ENCODE peak calls at places on chromosomes 1 and 21, in four cellular contexts. D is tibial artery, F is hepatocyte, K is HCT116. B is an unnamed sample. For H3K9me3, the result is how much of the 10 kb centered on the place peaks cover.

GRCh38 chr1:33397994-33398393 is 32.9 kb downstream of the PHC2 start:
- DNase-seq in D (no peak), F (no peak), K (no peak), B (no peak)

GRCh38 chr1:231971397-231972233 is 345.0 kb downstream of the DISC1 start:
- DNase-seq in D (no peak), F (no peak), K (no peak), B (no peak)

GRCh38 chr1:86703696-86704455 is 500 bp upstream of the SH3GLB1 start:
- DNase-seq in D (no peak), F (no peak), K (no peak), B (peak)

GRCh38 chr1:39204441-39205081 is at the start of gene MACF1:
- DNase-seq in D (peak), F (peak), K (no peak), B (peak)

GRCh38 chr1:185368313-185368712 is 51.3 kb upstream of the IVNS1ABP start:
- DNase-seq in D (no peak), F (no peak), K (no peak), B (no peak)

GRCh38 chr1:84077476-84078107 is 66.5 kb upstream of the PRKACB start:
- DNase-seq in D (peak), F (peak), K (peak), B (peak)

GRCh38 chr1:208135354-208135753 is 108.8 kb downstream of the PLXNA2 start:
- DNase-seq in D (peak), F (no peak), K (no peak), B (no peak)

GRCh38 chr21:39016740-39017315 is 166.4 kb downstream of the PSMG1 start:
- DNase-seq in D (peak), F (no peak), K (no peak), B (no peak)

GRCh38 chr1:57036896-57037295 is 71.1 kb upstream of the C8B start:
- DNase-seq in D (no peak), F (no peak), K (no peak), B (no peak)

GRCh38 chr1:93346472-93346991 is 825 bp downstream of the DR1 start:
- DNase-seq in D (peak), F (peak), K (no peak), B (no peak)

GRCh38 chr1:213327318-213327667 is 276.3 kb downstream of the RPS6KC1 start:
- DNase-seq in D (peak), F (peak), K (no peak), B (peak)

GRCh38 chr1:233614173-233614742 is 352 bp downstream of the KCNK1 start:
- DNase-seq in D (no peak), F (peak), K (peak), B (no peak)

GRCh38 chr1:107058245-107059032 is 2.0 kb downstream of the PRMT6 start:
- DNase-seq in D (no peak), F (no peak), K (no peak), B (no peak)

GRCh38 chr1:36089393-36090121 is 865 bp downstream of the ADPRS start:
- DNase-seq in D (no peak), F (peak), K (no peak), B (no peak)

GRCh38 chr1:174671826-174672225 is 224.1 kb downstream of the GPR52 start:
- DNase-seq in D (no peak), F (no peak), K (no peak), B (no peak)

GRCh38 chr1:45009956-45010854 is 919 bp downstream of the HECTD3 start:
- DNase-seq in D (no peak), F (peak), K (no peak), B (no peak)

GRCh38 chr1:227766653-227767277 is 31.5 kb downstream of the SNAP47 start:
- DNase-seq in D (no peak), F (no peak), K (no peak), B (no peak)

GRCh38 chr21:29318354-29318753 is 19.6 kb downstream of the BACH1 start:
- DNase-seq in D (no peak), F (no peak), K (no peak), B (no peak)

GRCh38 chr1:143735764-143736461 is 235.9 kb downstream of the FAM72C start:
- DNase-seq in D (no peak), F (no peak), K (no peak), B (no peak)

GRCh38 chr1:14682941-14683340 is 84.5 kb downstream of the KAZN start:
- DNase-seq in D (no peak), F (peak), K (no peak), B (no peak)

GRCh38 chr1:220922951-220923350 is 43.7 kb downstream of the HLX start:
- DNase-seq in D (no peak), F (no peak), K (no peak), B (no peak)

GRCh38 chr1:16440150-16440479 is 409 bp upstream of the NECAP2 start:
- DNase-seq in D (no peak), F (no peak), K (no peak), B (no peak)

GRCh38 chr21:24424786-24425185 is 1182.5 kb downstream of the MRPL39 start:
- DNase-seq in D (no peak), F (no peak), K (no peak), B (no peak)

GRCh38 chr1:50424940-50425375 is 1.7 kb upstream of the DMRTA2 start:
- DNase-seq in D (no peak), F (no peak), K (no peak), B (no peak)

GRCh38 chr1:182087951-182088350 is 26.4 kb upstream of the ZNF648 start:
- DNase-seq in D (no peak), F (no peak), K (no peak), B (no peak)

GRCh38 chr1:30315185-30315960 is 408.0 kb downstream of the MATN1 start:
- DNase-seq in D (no peak), F (no peak), K (peak), B (no peak)

GRCh38 chr1:159800177-159800935 is 1.8 kb upstream of the FCRL6 start:
- DNase-seq in D (no peak), F (no peak), K (no peak), B (no peak)

GRCh38 chr1:112371770-112372169 is 24.2 kb upstream of the CTTNBP2NL start:
- DNase-seq in D (no peak), F (no peak), K (no peak), B (no peak)

GRCh38 chr1:228697209-228698016 is 37.9 kb upstream of the RHOU start:
- DNase-seq in D (peak), F (peak), K (no peak), B (peak)

GRCh38 chr21:18245493-18245967 is 897 bp downstream of the CHODL start:
- DNase-seq in D (peak), F (peak), K (no peak), B (no peak)

GRCh38 chr21:24840287-24840686 is 767.0 kb downstream of the MRPL39 start:
- DNase-seq in D (no peak), F (no peak), K (no peak), B (no peak)

GRCh38 chr1:4486408-4487120 is 167.8 kb upstream of the AJAP1 start:
- DNase-seq in D (no peak), F (no peak), K (no peak), B (no peak)
- H3K9me3 ChIP-seq in D (under half), F (under half), K (under half), B (under half)

GRCh38 chr1:3148171-3148570 is 79.2 kb downstream of the PRDM16 start:
- DNase-seq in D (no peak), F (no peak), K (no peak), B (no peak)
- H3K4me3 ChIP-seq in D (no peak), F (no peak), K (no peak), B (no peak)

DNA sequence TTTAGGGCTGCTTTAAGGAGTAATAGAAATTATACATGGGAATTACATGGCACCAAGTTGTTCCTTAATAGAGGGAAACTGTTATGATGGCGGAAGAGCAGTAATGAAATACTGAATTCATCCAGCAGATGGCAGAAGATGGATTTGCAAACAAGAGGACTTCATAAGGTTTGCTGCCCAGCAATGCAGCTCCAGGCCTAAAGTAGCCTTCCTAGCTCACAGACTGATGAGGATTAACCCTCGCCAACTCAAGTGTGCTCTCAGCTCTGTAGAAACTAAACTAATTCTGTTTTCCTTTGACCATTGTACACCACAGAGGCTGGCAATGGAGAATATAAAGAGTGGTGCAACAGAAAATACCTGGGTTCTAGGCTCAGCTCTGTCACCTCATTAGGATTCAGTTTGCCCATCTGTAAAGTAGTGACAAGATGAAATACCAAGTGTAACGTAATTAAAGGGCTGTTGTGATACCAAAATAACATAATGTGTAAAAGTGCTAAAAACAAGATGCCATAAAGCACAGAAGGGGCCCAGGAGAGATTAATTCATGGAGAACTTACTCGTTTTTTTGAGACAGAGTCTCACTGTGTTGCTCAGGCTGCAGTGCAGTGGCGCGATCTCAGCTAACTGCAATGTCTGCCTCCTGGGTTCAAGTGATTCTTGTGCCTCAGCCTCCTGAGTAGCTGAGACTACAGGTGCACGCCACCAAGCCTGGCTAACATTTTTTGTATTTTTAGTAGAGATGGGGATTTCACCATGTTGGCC is 102.4 kb upstream of the SERBP1 start:
- DNase-seq in D (peak), F (peak), K (peak), B (no peak)
- H3K9me3 ChIP-seq in D (under half), F (under half), K (under half), B (under half)

DNA sequence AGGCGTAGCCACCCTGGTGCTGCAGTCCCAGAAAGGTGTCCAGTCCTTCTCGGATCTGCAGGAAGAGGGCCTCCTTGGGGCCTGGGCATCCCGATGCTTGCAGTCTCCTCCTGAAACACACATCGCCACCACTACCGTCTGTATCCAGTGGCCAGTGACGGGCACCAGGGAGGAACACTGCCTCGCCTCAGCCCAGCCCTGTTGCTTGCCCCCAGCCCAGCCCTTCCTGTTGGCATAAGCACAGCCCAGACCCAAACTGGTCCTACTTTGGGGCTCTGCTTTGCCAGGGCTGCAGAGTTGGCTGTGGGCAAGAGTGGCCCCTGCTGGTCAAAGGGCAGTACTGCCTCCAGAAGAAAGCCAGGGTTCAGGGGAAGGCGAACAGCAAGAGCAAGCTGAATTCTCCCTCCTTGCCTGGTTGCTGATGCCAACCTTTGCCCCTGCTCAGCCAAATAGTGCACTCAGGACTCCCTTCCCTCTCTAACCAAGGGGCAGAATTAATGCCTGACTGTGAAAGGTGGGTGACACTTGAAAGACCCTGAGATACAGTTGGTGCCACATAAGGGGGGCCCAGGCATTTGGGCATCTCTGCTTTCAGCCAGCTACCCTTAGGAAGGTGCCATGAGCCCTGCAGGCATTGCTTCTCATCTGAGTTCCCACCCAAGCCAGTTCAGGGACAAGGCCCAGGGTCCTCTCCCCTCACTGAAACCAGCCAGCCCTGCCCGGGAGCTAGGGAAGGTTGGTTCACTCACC is 11.1 kb upstream of the ARHGEF2 start:
- DNase-seq in D (peak), F (peak), K (no peak), B (peak)
- H3K4me3 ChIP-seq in D (peak), F (no peak), K (no peak), B (peak)

DNA sequence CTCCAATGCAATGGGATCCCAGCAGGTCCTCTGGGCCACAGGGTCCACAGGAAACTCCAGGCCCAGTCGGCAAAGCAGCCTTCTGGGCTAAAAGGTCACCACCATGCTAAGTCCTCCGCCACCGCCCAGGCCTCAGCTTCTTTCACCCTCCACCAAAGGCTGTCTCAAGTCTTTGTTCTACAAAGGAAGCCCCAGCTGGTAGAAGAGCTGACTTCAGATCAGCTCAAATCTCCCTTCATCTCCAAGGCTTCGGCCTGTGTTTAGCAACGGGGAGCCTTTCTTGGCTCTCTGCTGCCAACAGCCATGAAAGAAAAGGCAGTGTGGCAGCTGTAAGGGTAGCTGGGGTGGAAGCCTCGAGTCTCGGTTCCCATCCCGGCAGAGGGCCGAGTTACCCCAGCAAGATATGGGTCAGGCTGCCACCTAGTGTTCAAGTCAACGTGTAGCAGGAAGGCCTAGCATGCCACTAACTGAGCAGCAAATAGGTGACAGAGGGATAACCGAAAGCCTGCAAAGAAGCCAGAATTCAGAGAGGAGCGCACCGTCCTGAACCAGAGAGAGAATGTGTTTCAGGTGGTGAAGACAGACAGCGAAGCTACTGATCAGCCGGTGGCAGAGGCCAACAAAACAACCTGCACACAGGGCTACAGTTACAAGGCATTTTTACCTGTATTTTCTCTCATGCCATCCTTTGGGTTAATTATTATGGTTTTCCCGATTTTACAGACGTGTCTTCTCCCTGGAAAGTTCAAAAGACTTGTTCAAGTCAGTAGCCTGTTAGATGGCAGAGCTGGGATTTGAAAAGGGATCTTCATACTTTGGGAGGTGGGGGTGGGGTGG is 26.8 kb upstream of the CRNN start:
- DNase-seq in D (peak), F (no peak), K (peak), B (no peak)
- H3K9me3 ChIP-seq in D (under half), F (under half), K (under half), B (under half)

DNA sequence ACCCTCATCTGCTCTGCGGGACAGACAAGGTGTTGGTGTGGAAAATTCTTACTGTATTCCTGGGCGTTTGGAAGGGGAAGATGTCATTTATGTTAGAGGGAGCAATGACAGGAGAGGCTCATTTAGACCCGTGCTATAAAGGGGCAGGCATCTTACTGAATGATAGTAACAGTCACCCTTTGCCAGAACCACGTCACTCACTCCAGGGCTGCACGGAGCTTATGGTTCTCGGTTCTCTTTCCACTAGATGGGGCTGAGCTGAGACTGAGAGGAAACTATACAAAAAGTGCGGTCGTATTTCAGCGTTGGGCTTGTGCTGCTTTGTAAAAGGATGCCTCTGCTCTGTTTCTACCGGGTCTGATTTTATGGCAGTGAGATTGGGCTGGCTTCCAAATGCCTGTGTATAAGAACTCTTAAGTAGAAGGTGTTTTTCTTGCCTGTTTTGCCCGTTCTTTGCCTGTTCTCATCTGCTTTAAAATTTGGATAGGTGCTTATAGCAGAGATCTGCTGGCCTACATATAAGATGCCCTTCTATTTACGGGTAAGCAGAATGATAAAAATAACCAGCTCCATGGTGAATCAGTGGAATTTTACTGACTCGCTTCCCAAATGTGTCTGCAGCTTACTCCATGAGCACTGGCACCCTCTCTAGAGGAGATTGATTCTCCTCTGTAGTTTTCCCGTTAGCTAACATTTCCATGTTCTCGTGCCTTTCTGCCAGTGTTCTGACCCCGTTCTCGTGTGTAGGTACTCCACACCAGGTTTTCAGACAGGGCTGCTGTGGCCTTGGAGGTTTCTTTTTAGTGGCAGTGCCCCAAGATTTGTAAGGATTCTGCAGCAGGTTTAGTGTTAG is 55.9 kb downstream of the MRPS6 start:
- DNase-seq in D (peak), F (peak), K (no peak), B (peak)
- H3K4me3 ChIP-seq in D (peak), F (no peak), K (no peak), B (peak)

DNA sequence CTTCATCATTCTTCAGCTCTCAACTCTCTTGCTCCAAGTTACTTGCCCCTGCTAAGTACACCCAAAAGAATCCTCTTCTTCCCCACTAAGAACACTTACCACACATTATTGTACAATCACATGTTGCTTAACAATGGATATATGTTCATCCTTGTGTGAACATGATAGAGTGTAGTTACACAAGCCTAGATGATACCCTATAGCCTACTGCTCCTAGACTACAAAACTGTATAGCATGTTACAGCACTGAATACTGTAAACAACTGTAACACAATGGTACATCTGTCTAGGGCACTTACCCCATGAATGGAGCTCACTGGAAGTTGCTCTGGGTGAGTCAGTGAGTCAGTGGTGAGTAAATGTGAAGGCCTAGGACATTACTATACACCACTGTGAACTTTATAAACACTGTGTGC is 77.4 kb downstream of the RERE start:
- DNase-seq in D (no peak), F (no peak), K (no peak), B (no peak)
- H3K9me3 ChIP-seq in D (under half), F (under half), K (under half), B (under half)

GRCh38 chr1:151540982-151541377 is 871 bp downstream of the TUFT1 start:
- DNase-seq in D (no peak), F (peak), K (no peak), B (no peak)

GRCh38 chr1:151537112-151537511 is 3.0 kb upstream of the TUFT1 start:
- DNase-seq in D (no peak), F (peak), K (no peak), B (no peak)

GRCh38 chr1:151540021-151540981 is at the start of gene TUFT1:
- DNase-seq in D (peak), F (peak), K (peak), B (peak)

GRCh38 chr1:151536499-151536898 is 3.6 kb upstream of the TUFT1 start:
- DNase-seq in D (no peak), F (no peak), K (no peak), B (no peak)

DNA sequence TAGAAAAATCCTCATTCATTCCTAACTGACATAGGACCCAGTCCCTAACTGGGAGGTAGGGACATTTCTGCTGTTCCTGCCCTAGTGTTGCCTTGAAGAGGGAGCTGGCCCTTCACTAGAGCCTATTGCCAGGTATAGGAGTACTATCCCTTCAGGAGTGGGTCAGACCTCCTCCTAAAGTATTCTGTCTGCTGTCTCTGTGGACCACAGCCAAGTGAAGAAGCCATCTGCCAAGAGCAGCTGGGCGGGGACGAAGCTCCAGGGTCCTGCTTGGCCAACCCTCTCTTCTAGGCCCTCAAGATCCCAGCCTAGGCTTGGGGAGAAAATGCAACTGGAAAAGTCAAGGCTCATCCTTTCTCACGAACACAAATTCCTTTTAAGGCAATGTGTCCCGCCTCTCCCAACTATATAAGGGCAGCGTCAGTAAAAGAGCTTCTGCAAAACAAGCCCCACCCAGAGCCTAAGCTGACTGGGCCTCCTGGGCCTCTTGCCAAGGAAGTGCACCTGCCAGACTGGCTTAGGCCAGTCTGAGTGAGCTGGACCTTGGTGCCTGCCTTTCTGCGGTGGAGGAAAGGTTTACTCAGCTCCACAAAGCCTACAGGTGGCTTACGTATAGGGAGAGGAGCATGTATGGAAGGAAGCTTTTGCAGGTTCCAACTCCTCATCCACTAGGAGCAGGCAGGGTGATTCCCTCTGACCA is 638 bp upstream of the TUFT1 start:
- DNase-seq in D (peak), F (peak), K (peak), B (peak)
- H3K4me3 ChIP-seq in D (peak), F (no peak), K (peak), B (peak)

GRCh38 chr1:40454873-40455272 is 4.6 kb downstream of the ZFP69B start:
- DNase-seq in D (no peak), F (no peak), K (no peak), B (no peak)
- H3K9me3 ChIP-seq in D (under half), F (half or more), K (under half), B (under half)

B was measured in ascending aorta.